ENCODE peak calls at places on chromosomes 6 and 20, in six cellular contexts. C, T, M, W, V and E are unnamed samples.

GRCh38 chr20:39398656-39399055 is 436.5 kb downstream of the DHX35 start:
- DNase-seq in V (no peak), T (no peak), C (no peak), M (no peak), W (peak; percentile 7), E (no peak)

GRCh38 chr6:36956111-36956820 is 1.7 kb downstream of the PI16 start:
- DNase-seq in C (no peak), W (no peak), M (no peak), T (peak; percentile 63), V (no peak), E (no peak)

GRCh38 chr6:111866857-111867256 is 6.4 kb downstream of the FYN start:
- DNase-seq in T (no peak), W (no peak), C (no peak), V (no peak), M (no peak), E (no peak)

GRCh38 chr6:36858407-36858981 is 16.1 kb downstream of the PPIL1 start:
- DNase-seq in V (no peak), C (no peak), T (no peak), W (no peak), M (no peak), E (no peak)

GRCh38 chr6:44123544-44123943 is 3.7 kb downstream of the MRPL14 start:
- DNase-seq in T (no peak), W (no peak), C (no peak), M (no peak), V (no peak), E (no peak)

GRCh38 chr6:144394209-144394608 is 109.1 kb downstream of the UTRN start:
- DNase-seq in C (no peak), M (no peak), T (no peak), V (no peak), W (no peak), E (no peak)

GRCh38 chr20:14879020-14879697 is 541.7 kb upstream of the FLRT3 start:
- DNase-seq in M (no peak), C (no peak), T (no peak), V (no peak), W (peak; percentile 19), E (no peak)

GRCh38 chr20:4898282-4898681 is 103.0 kb downstream of the SLC23A2 start:
- DNase-seq in M (no peak), T (peak; percentile 65), W (peak; percentile 50), C (peak; percentile 96), V (peak; percentile 77), E (peak; percentile 73)

GRCh38 chr6:138914701-138915100 is 73.4 kb downstream of the REPS1 start:
- DNase-seq in T (no peak), W (no peak), V (no peak), C (no peak), M (no peak), E (no peak)

GRCh38 chr6:12653396-12653910 is 63.1 kb upstream of the PHACTR1 start:
- DNase-seq in W (no peak), T (no peak), C (no peak), M (no peak), V (no peak), E (no peak)

GRCh38 chr6:106534564-106534982 is 94.7 kb downstream of the RTN4IP1 start:
- DNase-seq in M (no peak), T (no peak), W (no peak), C (no peak), V (no peak), E (no peak)

GRCh38 chr6:125844989-125845388 is 54.2 kb downstream of the NCOA7 start:
- DNase-seq in C (no peak), M (no peak), W (no peak), T (no peak), V (no peak), E (peak; percentile 58)

GRCh38 chr20:52379723-52380336 is 188.3 kb upstream of the ZFP64 start:
- DNase-seq in T (peak; percentile 66), W (peak; percentile 71), M (peak; percentile 44), V (peak; percentile 42), C (no peak), E (peak; percentile 57)

GRCh38 chr6:54114991-54115390 is 3.7 kb downstream of the MLIP start:
- DNase-seq in C (no peak), T (no peak), M (no peak), V (no peak), W (no peak), E (no peak)

GRCh38 chr6:132715204-132715603 is 1.3 kb upstream of the VNN1 start:
- DNase-seq in M (no peak), W (peak; percentile 57), C (no peak), T (peak; percentile 61), V (peak; percentile 59), E (peak; percentile 43)

GRCh38 chr20:35854697-35855434 is 83.1 kb downstream of the PHF20 start:
- DNase-seq in W (no peak), V (no peak), C (no peak), M (no peak), T (no peak), E (no peak)

GRCh38 chr6:105519954-105520353 is 117.1 kb upstream of the PREP start:
- DNase-seq in C (no peak), V (no peak), T (no peak), M (no peak), W (no peak), E (no peak)

GRCh38 chr20:24149881-24150307 is 161.3 kb upstream of the GGTLC1 start:
- DNase-seq in V (no peak), T (no peak), M (no peak), C (no peak), W (peak; percentile 41), E (peak; percentile 53)

GRCh38 chr20:35232575-35232974 is 6.1 kb downstream of the MMP24 start:
- DNase-seq in T (no peak), W (peak; percentile 20), C (no peak), V (no peak), M (no peak), E (no peak)

GRCh38 chr20:54128175-54128574 is 45.6 kb downstream of the CYP24A1 start:
- DNase-seq in M (no peak), T (no peak), C (no peak), V (no peak), W (no peak), E (no peak)

GRCh38 chr6:43405354-43405753 is 22.0 kb upstream of the ABCC10 start:
- DNase-seq in W (no peak), V (no peak), C (no peak), M (no peak), T (no peak), E (no peak)

GRCh38 chr6:116035616-116036015 is 25.1 kb downstream of the FRK start:
- DNase-seq in V (no peak), T (no peak), M (no peak), C (no peak), W (no peak), E (no peak)
- H3K4me3 ChIP-seq in V (no peak overlapping the region), T (no peak overlapping the region), M (no peak overlapping the region), C (no peak overlapping the region), W (no peak overlapping the region), E (no peak overlapping the region)

GRCh38 chr20:3161316-3162079 is 1.8 kb upstream of the FASTKD5 start:
- DNase-seq in W (peak; percentile 22), M (no peak), T (no peak), V (no peak), C (no peak), E (no peak)

GRCh38 chr20:3158968-3159431 is 665 bp downstream of the FASTKD5 start:
- DNase-seq in T (no peak), C (no peak), M (no peak), V (no peak), W (peak; percentile 20), E (no peak)

GRCh38 chr20:3160418-3160817 is 753 bp upstream of the FASTKD5 start:
- DNase-seq in C (no peak), W (no peak), M (no peak), V (no peak), T (no peak), E (no peak)

GRCh38 chr20:3157817-3158216 is 1.8 kb downstream of the FASTKD5 start:
- DNase-seq in M (no peak), C (no peak), T (no peak), V (no peak), W (no peak), E (no peak)

DNA sequence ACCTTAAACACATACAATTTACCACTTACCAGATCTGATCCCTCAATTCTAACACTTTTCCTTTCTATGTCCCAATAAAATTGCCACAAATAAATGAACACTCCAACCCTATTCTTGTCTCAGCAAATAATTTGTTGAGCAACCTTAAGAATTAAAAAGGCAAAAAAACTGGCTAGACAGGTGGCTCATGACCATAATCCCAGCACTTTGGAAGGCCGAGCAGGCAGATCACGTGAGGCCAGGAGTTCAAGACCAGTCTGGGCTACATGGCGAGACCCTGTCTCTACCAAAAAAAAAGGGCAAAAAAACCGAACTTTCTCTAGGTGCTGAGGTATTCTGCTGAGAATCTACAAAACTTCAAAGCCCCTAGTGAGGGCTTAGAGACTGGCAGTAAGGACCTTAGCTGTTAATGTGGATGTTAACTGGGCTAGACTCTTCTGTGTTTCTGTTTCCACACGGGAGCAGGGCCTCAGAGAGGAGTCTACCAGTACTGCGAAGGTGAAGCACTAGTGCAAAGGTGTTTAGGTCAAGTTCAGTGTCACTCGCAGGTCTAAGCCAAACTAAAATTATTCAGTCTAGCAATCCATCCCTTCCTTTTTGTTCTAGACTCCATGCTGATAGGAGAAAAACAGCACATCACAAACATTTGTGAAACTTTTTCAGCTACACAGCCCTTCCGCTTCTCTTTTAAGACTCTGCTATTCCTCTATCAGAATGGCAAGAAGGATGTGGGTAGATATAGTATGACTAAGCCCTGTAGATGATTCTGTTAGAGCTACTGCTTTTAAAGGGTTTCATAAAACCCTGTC is 2.6 kb downstream of the FASTKD5 start:
- DNase-seq in M (no peak), C (no peak), W (no peak), V (no peak), T (no peak), E (no peak)
- H3K4me1 ChIP-seq in M (no peaks in the 10 kb centered on the region), C (peaks cover 7% of the 10 kb centered on the region), W (no peaks in the 10 kb centered on the region), V (no peaks in the 10 kb centered on the region), T (peaks cover 31% of the 10 kb centered on the region), E (peaks cover 5% of the 10 kb centered on the region)

DNA sequence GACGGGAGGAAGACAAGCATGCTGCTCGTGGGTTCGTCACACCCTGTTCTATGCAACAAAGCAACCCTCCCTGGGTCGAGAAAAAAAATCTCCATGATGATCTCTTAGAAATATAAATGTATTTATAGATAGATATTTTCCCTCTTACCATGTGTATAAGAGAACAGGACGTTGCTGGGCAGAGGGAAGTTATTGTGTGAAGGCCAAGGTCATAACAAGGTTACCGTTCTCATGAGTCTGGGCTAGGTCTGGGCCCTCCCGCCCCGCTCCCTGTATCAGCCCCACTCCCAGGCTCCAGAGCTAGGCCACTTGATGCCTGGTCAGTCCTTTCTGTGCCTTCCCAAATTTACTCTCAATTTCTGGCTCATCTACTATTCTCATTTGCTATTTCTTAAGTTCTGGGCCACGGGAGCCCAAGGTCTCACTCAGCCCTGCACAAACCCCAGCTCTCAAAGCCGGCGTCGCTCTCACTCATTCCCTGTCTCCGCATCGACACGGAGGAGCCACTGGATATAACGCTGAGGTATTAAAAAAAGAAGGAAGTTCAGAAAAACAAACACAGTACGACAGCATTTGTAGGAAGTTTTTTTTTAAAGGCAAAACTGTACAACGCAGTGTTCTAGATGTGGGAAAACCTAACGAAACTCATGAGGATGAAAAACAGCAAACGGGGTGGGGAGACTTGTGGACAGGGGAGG is 96.8 kb downstream of the PSMG4 start:
- DNase-seq in W (peak; percentile 51), T (no peak), C (no peak), V (peak; percentile 73), M (peak; percentile 65), E (no peak)
- H3K27me3 ChIP-seq in W (no peaks in the 10 kb centered on the region), T (no peaks in the 10 kb centered on the region), C (no peaks in the 10 kb centered on the region), V (no peaks in the 10 kb centered on the region), M (no peaks in the 10 kb centered on the region), E (no peaks in the 10 kb centered on the region)

DNA sequence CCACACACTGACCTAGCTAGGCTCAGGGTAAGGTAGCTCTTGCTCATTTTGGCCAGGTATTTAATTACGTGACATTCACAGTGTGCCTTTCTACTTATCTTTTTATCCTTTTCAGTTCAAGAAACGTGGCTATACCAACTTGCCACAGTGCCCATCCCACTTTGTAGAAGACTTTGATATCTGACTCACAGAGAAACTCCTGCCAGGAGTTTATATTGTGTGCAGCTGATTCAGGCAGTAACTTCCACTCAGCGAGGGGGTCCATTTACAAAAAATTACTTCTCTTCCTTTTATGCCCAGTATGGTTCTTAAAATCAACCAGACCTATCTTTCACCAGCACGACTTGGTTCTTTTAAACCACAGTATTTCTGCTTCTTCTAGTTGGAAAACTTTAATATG is 75.6 kb downstream of the PRL start:
- DNase-seq in C (no peak), M (no peak), W (no peak), V (no peak), T (no peak), E (no peak)
- H3K4me3 ChIP-seq in C (no peak overlapping the region), M (no peak overlapping the region), W (no peak overlapping the region), V (no peak overlapping the region), T (no peak overlapping the region), E (no peak overlapping the region)